ENCODE peak calls at places on chromosomes 5 and 9, in ten cellular contexts. One of them, this sample, is unnamed.

GRCh38 chr5:38540348-38540747 is 16.1 kb downstream of the LIFR start:
- DNase-seq in AG08395: no peak
- DNase-seq in stimulated activated CD4-positive, alpha-beta T cell treated with anti-CD3 and anti-CD28 coated beads, Interleukin-4, amount 100 ng/mL, for 1 hour: no peak
- DNase-seq in aorta: peak; percentile 55
- DNase-seq in endothelial cell: no peak
- DNase-seq in H54: no peak
- DNase-seq in endothelial cell of umbilical vein: peak; percentile 12
- DNase-seq in stimulated activated CD8-positive, alpha-beta memory T cell treated with anti-CD3 and anti-CD28 coated beads, Interleukin-2, amount 100 ng/mL, for 48 hours: no peak
- DNase-seq in ovary: no peak
- DNase-seq in prostate gland: no peak
- DNase-seq in this sample: no peak

GRCh38 chr5:127936439-127936972 is 147.1 kb upstream of the SLC12A2 start:
- DNase-seq in prostate gland: no peak
- DNase-seq in stimulated activated CD4-positive, alpha-beta T cell treated with anti-CD3 and anti-CD28 coated beads, Interleukin-4, amount 100 ng/mL, for 1 hour: no peak
- DNase-seq in endothelial cell: no peak
- DNase-seq in H54: no peak
- DNase-seq in AG08395: no peak
- DNase-seq in ovary: no peak
- DNase-seq in aorta: no peak
- DNase-seq in stimulated activated CD8-positive, alpha-beta memory T cell treated with anti-CD3 and anti-CD28 coated beads, Interleukin-2, amount 100 ng/mL, for 48 hours: peak; percentile 12
- DNase-seq in endothelial cell of umbilical vein: no peak
- DNase-seq in this sample: no peak

GRCh38 chr9:32940740-32941139 is 60.7 kb downstream of the APTX start:
- DNase-seq in endothelial cell: no peak
- DNase-seq in endothelial cell of umbilical vein: no peak
- DNase-seq in AG08395: no peak
- DNase-seq in ovary: no peak
- DNase-seq in stimulated activated CD8-positive, alpha-beta memory T cell treated with anti-CD3 and anti-CD28 coated beads, Interleukin-2, amount 100 ng/mL, for 48 hours: no peak
- DNase-seq in H54: no peak
- DNase-seq in stimulated activated CD4-positive, alpha-beta T cell treated with anti-CD3 and anti-CD28 coated beads, Interleukin-4, amount 100 ng/mL, for 1 hour: no peak
- DNase-seq in aorta: no peak
- DNase-seq in prostate gland: no peak
- DNase-seq in this sample: no peak

GRCh38 chr5:21152611-21153010 is 1164.6 kb upstream of the CDH18 start:
- DNase-seq in endothelial cell of umbilical vein: peak; percentile 97
- DNase-seq in stimulated activated CD8-positive, alpha-beta memory T cell treated with anti-CD3 and anti-CD28 coated beads, Interleukin-2, amount 100 ng/mL, for 48 hours: no peak
- DNase-seq in aorta: no peak
- DNase-seq in AG08395: no peak
- DNase-seq in endothelial cell: no peak
- DNase-seq in ovary: no peak
- DNase-seq in prostate gland: peak; percentile 16
- DNase-seq in stimulated activated CD4-positive, alpha-beta T cell treated with anti-CD3 and anti-CD28 coated beads, Interleukin-4, amount 100 ng/mL, for 1 hour: no peak
- DNase-seq in H54: peak; percentile 17
- DNase-seq in this sample: no peak

GRCh38 chr9:19999491-20000057 is 210.7 kb upstream of the SLC24A2 start:
- DNase-seq in prostate gland: no peak
- DNase-seq in ovary: no peak
- DNase-seq in endothelial cell of umbilical vein: peak; percentile 76
- DNase-seq in AG08395: peak; percentile 52
- DNase-seq in stimulated activated CD8-positive, alpha-beta memory T cell treated with anti-CD3 and anti-CD28 coated beads, Interleukin-2, amount 100 ng/mL, for 48 hours: peak; percentile 31
- DNase-seq in H54: peak; percentile 45
- DNase-seq in stimulated activated CD4-positive, alpha-beta T cell treated with anti-CD3 and anti-CD28 coated beads, Interleukin-4, amount 100 ng/mL, for 1 hour: peak; percentile 28
- DNase-seq in aorta: no peak
- DNase-seq in endothelial cell: no peak
- DNase-seq in this sample: no peak

GRCh38 chr9:77512876-77513275 is 135.2 kb downstream of the GNA14 start:
- DNase-seq in aorta: no peak
- DNase-seq in H54: no peak
- DNase-seq in prostate gland: no peak
- DNase-seq in stimulated activated CD4-positive, alpha-beta T cell treated with anti-CD3 and anti-CD28 coated beads, Interleukin-4, amount 100 ng/mL, for 1 hour: no peak
- DNase-seq in ovary: no peak
- DNase-seq in stimulated activated CD8-positive, alpha-beta memory T cell treated with anti-CD3 and anti-CD28 coated beads, Interleukin-2, amount 100 ng/mL, for 48 hours: no peak
- DNase-seq in endothelial cell: no peak
- DNase-seq in AG08395: no peak
- DNase-seq in endothelial cell of umbilical vein: peak; percentile 48
- DNase-seq in this sample: no peak

GRCh38 chr5:110549301-110549700 is 177.2 kb downstream of the TMEM232 start:
- DNase-seq in ovary: no peak
- DNase-seq in H54: no peak
- DNase-seq in aorta: no peak
- DNase-seq in endothelial cell of umbilical vein: no peak
- DNase-seq in endothelial cell: no peak
- DNase-seq in prostate gland: no peak
- DNase-seq in stimulated activated CD8-positive, alpha-beta memory T cell treated with anti-CD3 and anti-CD28 coated beads, Interleukin-2, amount 100 ng/mL, for 48 hours: no peak
- DNase-seq in AG08395: no peak
- DNase-seq in stimulated activated CD4-positive, alpha-beta T cell treated with anti-CD3 and anti-CD28 coated beads, Interleukin-4, amount 100 ng/mL, for 1 hour: no peak
- DNase-seq in this sample: no peak

GRCh38 chr9:70987986-70988385 is 133.4 kb downstream of the TRPM3 start:
- DNase-seq in H54: no peak
- DNase-seq in aorta: no peak
- DNase-seq in prostate gland: no peak
- DNase-seq in stimulated activated CD4-positive, alpha-beta T cell treated with anti-CD3 and anti-CD28 coated beads, Interleukin-4, amount 100 ng/mL, for 1 hour: no peak
- DNase-seq in AG08395: peak; percentile 76
- DNase-seq in ovary: no peak
- DNase-seq in stimulated activated CD8-positive, alpha-beta memory T cell treated with anti-CD3 and anti-CD28 coated beads, Interleukin-2, amount 100 ng/mL, for 48 hours: no peak
- DNase-seq in endothelial cell: no peak
- DNase-seq in endothelial cell of umbilical vein: no peak
- DNase-seq in this sample: no peak

GRCh38 chr9:21974542-21975409 is 19.4 kb downstream of the CDKN2A start:
- DNase-seq in endothelial cell of umbilical vein: peak; percentile 51
- DNase-seq in aorta: no peak
- DNase-seq in H54: no peak
- DNase-seq in prostate gland: no peak
- DNase-seq in stimulated activated CD4-positive, alpha-beta T cell treated with anti-CD3 and anti-CD28 coated beads, Interleukin-4, amount 100 ng/mL, for 1 hour: peak; percentile 53
- DNase-seq in AG08395: peak; percentile 54
- DNase-seq in stimulated activated CD8-positive, alpha-beta memory T cell treated with anti-CD3 and anti-CD28 coated beads, Interleukin-2, amount 100 ng/mL, for 48 hours: no peak
- DNase-seq in ovary: peak; percentile 33
- DNase-seq in endothelial cell: peak; percentile 51
- DNase-seq in this sample: no peak

GRCh38 chr5:92704590-92704989 is 876.4 kb downstream of the NR2F1-AS1 start:
- DNase-seq in endothelial cell of umbilical vein: no peak
- DNase-seq in stimulated activated CD4-positive, alpha-beta T cell treated with anti-CD3 and anti-CD28 coated beads, Interleukin-4, amount 100 ng/mL, for 1 hour: no peak
- DNase-seq in prostate gland: no peak
- DNase-seq in aorta: no peak
- DNase-seq in H54: no peak
- DNase-seq in endothelial cell: no peak
- DNase-seq in AG08395: peak; percentile 3
- DNase-seq in ovary: no peak
- DNase-seq in stimulated activated CD8-positive, alpha-beta memory T cell treated with anti-CD3 and anti-CD28 coated beads, Interleukin-2, amount 100 ng/mL, for 48 hours: no peak
- DNase-seq in this sample: no peak

GRCh38 chr9:128244443-128245226 is 31.2 kb downstream of the GOLGA2 start:
- DNase-seq in endothelial cell: no peak
- DNase-seq in ovary: peak; percentile 72
- DNase-seq in stimulated activated CD4-positive, alpha-beta T cell treated with anti-CD3 and anti-CD28 coated beads, Interleukin-4, amount 100 ng/mL, for 1 hour: no peak
- DNase-seq in prostate gland: no peak
- DNase-seq in endothelial cell of umbilical vein: no peak
- DNase-seq in aorta: peak; percentile 85
- DNase-seq in stimulated activated CD8-positive, alpha-beta memory T cell treated with anti-CD3 and anti-CD28 coated beads, Interleukin-2, amount 100 ng/mL, for 48 hours: no peak
- DNase-seq in AG08395: peak; percentile 92
- DNase-seq in H54: no peak
- DNase-seq in this sample: peak; percentile 65

GRCh38 chr5:175489693-175490443 is 11.5 kb downstream of the SFXN1 start:
- DNase-seq in prostate gland: no peak
- DNase-seq in AG08395: no peak
- DNase-seq in aorta: no peak
- DNase-seq in ovary: no peak
- DNase-seq in endothelial cell: no peak
- DNase-seq in stimulated activated CD8-positive, alpha-beta memory T cell treated with anti-CD3 and anti-CD28 coated beads, Interleukin-2, amount 100 ng/mL, for 48 hours: no peak
- DNase-seq in endothelial cell of umbilical vein: no peak
- DNase-seq in H54: no peak
- DNase-seq in stimulated activated CD4-positive, alpha-beta T cell treated with anti-CD3 and anti-CD28 coated beads, Interleukin-4, amount 100 ng/mL, for 1 hour: no peak
- DNase-seq in this sample: no peak

GRCh38 chr5:115296130-115296997 is at the start of gene CCDC112:
- DNase-seq in H54: peak; percentile 77
- DNase-seq in stimulated activated CD8-positive, alpha-beta memory T cell treated with anti-CD3 and anti-CD28 coated beads, Interleukin-2, amount 100 ng/mL, for 48 hours: peak; percentile 74
- DNase-seq in endothelial cell: peak; percentile 63
- DNase-seq in AG08395: peak; percentile 95
- DNase-seq in endothelial cell of umbilical vein: peak; percentile 75
- DNase-seq in ovary: peak; percentile 62
- DNase-seq in aorta: peak; percentile 84
- DNase-seq in prostate gland: peak; percentile 77
- DNase-seq in stimulated activated CD4-positive, alpha-beta T cell treated with anti-CD3 and anti-CD28 coated beads, Interleukin-4, amount 100 ng/mL, for 1 hour: peak; percentile 81
- DNase-seq in this sample: peak; percentile 91

GRCh38 chr9:125241863-125242739 is 958 bp upstream of the HSPA5 start:
- DNase-seq in endothelial cell of umbilical vein: no peak
- DNase-seq in aorta: peak; percentile 60
- DNase-seq in prostate gland: no peak
- DNase-seq in stimulated activated CD4-positive, alpha-beta T cell treated with anti-CD3 and anti-CD28 coated beads, Interleukin-4, amount 100 ng/mL, for 1 hour: peak; percentile 29
- DNase-seq in stimulated activated CD8-positive, alpha-beta memory T cell treated with anti-CD3 and anti-CD28 coated beads, Interleukin-2, amount 100 ng/mL, for 48 hours: no peak
- DNase-seq in ovary: no peak
- DNase-seq in AG08395: peak; percentile 9
- DNase-seq in H54: no peak
- DNase-seq in endothelial cell: no peak
- DNase-seq in this sample: no peak

GRCh38 chr9:80242022-80242421 is 670.3 kb downstream of the TLE4 start:
- DNase-seq in prostate gland: no peak
- DNase-seq in endothelial cell: no peak
- DNase-seq in AG08395: no peak
- DNase-seq in stimulated activated CD8-positive, alpha-beta memory T cell treated with anti-CD3 and anti-CD28 coated beads, Interleukin-2, amount 100 ng/mL, for 48 hours: no peak
- DNase-seq in ovary: no peak
- DNase-seq in H54: no peak
- DNase-seq in endothelial cell of umbilical vein: no peak
- DNase-seq in aorta: no peak
- DNase-seq in stimulated activated CD4-positive, alpha-beta T cell treated with anti-CD3 and anti-CD28 coated beads, Interleukin-4, amount 100 ng/mL, for 1 hour: no peak
- DNase-seq in this sample: no peak

GRCh38 chr9:115442054-115442453 is 324.1 kb upstream of the TNC start:
- DNase-seq in prostate gland: no peak
- DNase-seq in endothelial cell: no peak
- DNase-seq in endothelial cell of umbilical vein: no peak
- DNase-seq in stimulated activated CD8-positive, alpha-beta memory T cell treated with anti-CD3 and anti-CD28 coated beads, Interleukin-2, amount 100 ng/mL, for 48 hours: no peak
- DNase-seq in ovary: no peak
- DNase-seq in H54: no peak
- DNase-seq in aorta: no peak
- DNase-seq in AG08395: no peak
- DNase-seq in stimulated activated CD4-positive, alpha-beta T cell treated with anti-CD3 and anti-CD28 coated beads, Interleukin-4, amount 100 ng/mL, for 1 hour: no peak
- DNase-seq in this sample: no peak

GRCh38 chr5:153084476-153084875 is 406.0 kb upstream of the GRIA1 start:
- DNase-seq in aorta: no peak
- DNase-seq in stimulated activated CD8-positive, alpha-beta memory T cell treated with anti-CD3 and anti-CD28 coated beads, Interleukin-2, amount 100 ng/mL, for 48 hours: no peak
- DNase-seq in ovary: no peak
- DNase-seq in endothelial cell: no peak
- DNase-seq in H54: no peak
- DNase-seq in prostate gland: no peak
- DNase-seq in stimulated activated CD4-positive, alpha-beta T cell treated with anti-CD3 and anti-CD28 coated beads, Interleukin-4, amount 100 ng/mL, for 1 hour: no peak
- DNase-seq in endothelial cell of umbilical vein: no peak
- DNase-seq in AG08395: no peak
- DNase-seq in this sample: no peak

GRCh38 chr9:96222132-96222531 is 79.8 kb downstream of the HSD17B3 start:
- DNase-seq in stimulated activated CD8-positive, alpha-beta memory T cell treated with anti-CD3 and anti-CD28 coated beads, Interleukin-2, amount 100 ng/mL, for 48 hours: no peak
- DNase-seq in stimulated activated CD4-positive, alpha-beta T cell treated with anti-CD3 and anti-CD28 coated beads, Interleukin-4, amount 100 ng/mL, for 1 hour: no peak
- DNase-seq in prostate gland: no peak
- DNase-seq in AG08395: peak; percentile 33
- DNase-seq in endothelial cell: no peak
- DNase-seq in endothelial cell of umbilical vein: no peak
- DNase-seq in aorta: no peak
- DNase-seq in ovary: no peak
- DNase-seq in H54: peak; percentile 77
- DNase-seq in this sample: no peak

GRCh38 chr9:28464817-28465216 is 891.5 kb upstream of the C9orf72 start:
- DNase-seq in aorta: no peak
- DNase-seq in ovary: no peak
- DNase-seq in stimulated activated CD4-positive, alpha-beta T cell treated with anti-CD3 and anti-CD28 coated beads, Interleukin-4, amount 100 ng/mL, for 1 hour: no peak
- DNase-seq in prostate gland: no peak
- DNase-seq in H54: no peak
- DNase-seq in endothelial cell: no peak
- DNase-seq in endothelial cell of umbilical vein: no peak
- DNase-seq in AG08395: no peak
- DNase-seq in stimulated activated CD8-positive, alpha-beta memory T cell treated with anti-CD3 and anti-CD28 coated beads, Interleukin-2, amount 100 ng/mL, for 48 hours: no peak
- DNase-seq in this sample: no peak

GRCh38 chr5:43520615-43521014 is 5.7 kb upstream of the C5orf34 start:
- DNase-seq in AG08395: no peak
- DNase-seq in H54: no peak
- DNase-seq in endothelial cell: no peak
- DNase-seq in stimulated activated CD8-positive, alpha-beta memory T cell treated with anti-CD3 and anti-CD28 coated beads, Interleukin-2, amount 100 ng/mL, for 48 hours: no peak
- DNase-seq in ovary: no peak
- DNase-seq in prostate gland: no peak
- DNase-seq in stimulated activated CD4-positive, alpha-beta T cell treated with anti-CD3 and anti-CD28 coated beads, Interleukin-4, amount 100 ng/mL, for 1 hour: no peak
- DNase-seq in endothelial cell of umbilical vein: no peak
- DNase-seq in aorta: no peak
- DNase-seq in this sample: no peak

GRCh38 chr5:96627792-96628191 is 34.4 kb upstream of the CAST start:
- DNase-seq in endothelial cell: no peak
- DNase-seq in H54: no peak
- DNase-seq in aorta: no peak
- DNase-seq in prostate gland: peak; percentile 33
- DNase-seq in endothelial cell of umbilical vein: no peak
- DNase-seq in AG08395: no peak
- DNase-seq in stimulated activated CD8-positive, alpha-beta memory T cell treated with anti-CD3 and anti-CD28 coated beads, Interleukin-2, amount 100 ng/mL, for 48 hours: no peak
- DNase-seq in stimulated activated CD4-positive, alpha-beta T cell treated with anti-CD3 and anti-CD28 coated beads, Interleukin-4, amount 100 ng/mL, for 1 hour: no peak
- DNase-seq in ovary: no peak
- DNase-seq in this sample: no peak

GRCh38 chr9:106885451-106885850 is 22.5 kb downstream of the ZNF462 start:
- DNase-seq in endothelial cell: no peak
- DNase-seq in AG08395: peak; percentile 84
- DNase-seq in aorta: no peak
- DNase-seq in stimulated activated CD4-positive, alpha-beta T cell treated with anti-CD3 and anti-CD28 coated beads, Interleukin-4, amount 100 ng/mL, for 1 hour: no peak
- DNase-seq in endothelial cell of umbilical vein: no peak
- DNase-seq in stimulated activated CD8-positive, alpha-beta memory T cell treated with anti-CD3 and anti-CD28 coated beads, Interleukin-2, amount 100 ng/mL, for 48 hours: no peak
- DNase-seq in prostate gland: no peak
- DNase-seq in H54: peak; percentile 75
- DNase-seq in ovary: no peak
- DNase-seq in this sample: no peak

GRCh38 chr9:126777733-126778132 is 27.1 kb upstream of the ZBTB43 start:
- DNase-seq in stimulated activated CD4-positive, alpha-beta T cell treated with anti-CD3 and anti-CD28 coated beads, Interleukin-4, amount 100 ng/mL, for 1 hour: no peak
- DNase-seq in aorta: no peak
- DNase-seq in stimulated activated CD8-positive, alpha-beta memory T cell treated with anti-CD3 and anti-CD28 coated beads, Interleukin-2, amount 100 ng/mL, for 48 hours: no peak
- DNase-seq in endothelial cell of umbilical vein: no peak
- DNase-seq in prostate gland: no peak
- DNase-seq in endothelial cell: no peak
- DNase-seq in ovary: no peak
- DNase-seq in AG08395: no peak
- DNase-seq in H54: no peak
- DNase-seq in this sample: no peak

GRCh38 chr5:33880319-33880718 is 11.5 kb downstream of the ADAMTS12 start:
- DNase-seq in endothelial cell of umbilical vein: no peak
- DNase-seq in ovary: no peak
- DNase-seq in H54: no peak
- DNase-seq in AG08395: no peak
- DNase-seq in stimulated activated CD8-positive, alpha-beta memory T cell treated with anti-CD3 and anti-CD28 coated beads, Interleukin-2, amount 100 ng/mL, for 48 hours: no peak
- DNase-seq in stimulated activated CD4-positive, alpha-beta T cell treated with anti-CD3 and anti-CD28 coated beads, Interleukin-4, amount 100 ng/mL, for 1 hour: no peak
- DNase-seq in aorta: no peak
- DNase-seq in endothelial cell: no peak
- DNase-seq in prostate gland: no peak
- DNase-seq in this sample: no peak

GRCh38 chr5:120413706-120414105 is 50.4 kb upstream of the PRR16 start:
- DNase-seq in H54: no peak
- DNase-seq in AG08395: no peak
- DNase-seq in endothelial cell of umbilical vein: peak; percentile 29
- DNase-seq in stimulated activated CD8-positive, alpha-beta memory T cell treated with anti-CD3 and anti-CD28 coated beads, Interleukin-2, amount 100 ng/mL, for 48 hours: no peak
- DNase-seq in stimulated activated CD4-positive, alpha-beta T cell treated with anti-CD3 and anti-CD28 coated beads, Interleukin-4, amount 100 ng/mL, for 1 hour: no peak
- DNase-seq in aorta: no peak
- DNase-seq in ovary: no peak
- DNase-seq in endothelial cell: no peak
- DNase-seq in prostate gland: no peak
- DNase-seq in this sample: no peak

GRCh38 chr5:1524481-1524798 is 680 bp upstream of the LPCAT1 start:
- DNase-seq in endothelial cell of umbilical vein: no peak
- DNase-seq in ovary: no peak
- DNase-seq in prostate gland: no peak
- DNase-seq in aorta: no peak
- DNase-seq in stimulated activated CD8-positive, alpha-beta memory T cell treated with anti-CD3 and anti-CD28 coated beads, Interleukin-2, amount 100 ng/mL, for 48 hours: no peak
- DNase-seq in endothelial cell: no peak
- DNase-seq in AG08395: no peak
- DNase-seq in stimulated activated CD4-positive, alpha-beta T cell treated with anti-CD3 and anti-CD28 coated beads, Interleukin-4, amount 100 ng/mL, for 1 hour: no peak
- DNase-seq in H54: no peak
- DNase-seq in this sample: peak; percentile 21

GRCh38 chr5:120803282-120803681 is 339.2 kb downstream of the PRR16 start:
- DNase-seq in stimulated activated CD8-positive, alpha-beta memory T cell treated with anti-CD3 and anti-CD28 coated beads, Interleukin-2, amount 100 ng/mL, for 48 hours: no peak
- DNase-seq in H54: no peak
- DNase-seq in endothelial cell of umbilical vein: peak; percentile 15
- DNase-seq in prostate gland: no peak
- DNase-seq in ovary: no peak
- DNase-seq in stimulated activated CD4-positive, alpha-beta T cell treated with anti-CD3 and anti-CD28 coated beads, Interleukin-4, amount 100 ng/mL, for 1 hour: no peak
- DNase-seq in AG08395: peak; percentile 36
- DNase-seq in aorta: no peak
- DNase-seq in endothelial cell: no peak
- DNase-seq in this sample: no peak

GRCh38 chr9:132774886-132775285 is 103.2 kb downstream of the AK8 start:
- DNase-seq in stimulated activated CD4-positive, alpha-beta T cell treated with anti-CD3 and anti-CD28 coated beads, Interleukin-4, amount 100 ng/mL, for 1 hour: no peak
- DNase-seq in H54: no peak
- DNase-seq in stimulated activated CD8-positive, alpha-beta memory T cell treated with anti-CD3 and anti-CD28 coated beads, Interleukin-2, amount 100 ng/mL, for 48 hours: no peak
- DNase-seq in endothelial cell of umbilical vein: no peak
- DNase-seq in AG08395: no peak
- DNase-seq in prostate gland: no peak
- DNase-seq in endothelial cell: no peak
- DNase-seq in ovary: no peak
- DNase-seq in aorta: no peak
- DNase-seq in this sample: no peak